ENCODE peak calls at places on chromosome 12, in six cellular contexts. D is esophagus muscularis mucosa, Q is lung, E is endodermal cell, J is cardiac fibroblast, Z is endothelial cell of umbilical vein. A is an unnamed sample.

GRCh38 chr12:10220398-10221077 is 7.9 kb downstream of the GABARAPL1 start:
- DNase-seq in Q (peak), Z (peak), J (peak), D (no peak), E (no peak), A (no peak)

GRCh38 chr12:23666866-23667265 is 282.6 kb downstream of the SOX5 start:
- DNase-seq in Q (no peak), Z (no peak), J (no peak), D (no peak), E (peak), A (no peak)

GRCh38 chr12:104669057-104669770 is 212.5 kb downstream of the CHST11 start:
- DNase-seq in Z (peak), E (peak), J (no peak), Q (peak), D (no peak), A (peak)

GRCh38 chr12:57126561-57126960 is 1.7 kb upstream of the LRP1 start:
- DNase-seq in E (no peak), J (no peak), D (no peak), Z (no peak), Q (no peak), A (no peak)

GRCh38 chr12:45184145-45184958 is 31.5 kb upstream of the ANO6 start:
- DNase-seq in Q (no peak), E (no peak), Z (no peak), D (no peak), J (no peak), A (no peak)

GRCh38 chr12:51847830-51848727 is at the start of gene FIGNL2:
- DNase-seq in D (no peak), J (no peak), Z (peak), E (peak), Q (no peak), A (peak)

GRCh38 chr12:104478396-104479140 is 21.8 kb downstream of the CHST11 start:
- DNase-seq in Q (no peak), Z (peak), J (no peak), E (no peak), D (no peak), A (no peak)

GRCh38 chr12:54411398-54412241 is 7.4 kb downstream of the ITGA5 start:
- DNase-seq in J (peak), E (peak), Q (peak), Z (peak), D (peak), A (no peak)

GRCh38 chr12:3717283-3717974 is 35.5 kb downstream of the CRACR2A start:
- DNase-seq in J (no peak), E (no peak), Z (no peak), D (no peak), Q (no peak), A (no peak)

GRCh38 chr12:94637714-94638113 is 12.6 kb downstream of the TMCC3 start:
- DNase-seq in J (no peak), D (no peak), Q (no peak), E (no peak), Z (no peak), A (no peak)

GRCh38 chr12:115897718-115898117 is 379.8 kb downstream of the MED13L start:
- DNase-seq in J (no peak), D (no peak), E (no peak), Z (no peak), Q (no peak), A (no peak)

GRCh38 chr12:49622501-49623141 is 740 bp upstream of the PRPF40B start:
- DNase-seq in D (no peak), E (peak), Q (no peak), J (peak), Z (no peak), A (peak)

GRCh38 chr12:62713723-62714122 is 221.2 kb downstream of the PPM1H start:
- DNase-seq in E (no peak), J (no peak), D (no peak), Z (no peak), Q (no peak), A (no peak)

GRCh38 chr12:63294327-63294632 is 143.3 kb upstream of the AVPR1A start:
- DNase-seq in J (peak), Q (no peak), E (no peak), Z (peak), D (no peak), A (no peak)

GRCh38 chr12:54337280-54337842 is 12.4 kb downstream of the COPZ1 start:
- DNase-seq in D (no peak), E (peak), Z (no peak), Q (no peak), J (no peak), A (no peak)

GRCh38 chr12:53500119-53500775 is 836 bp upstream of the TARBP2 start:
- DNase-seq in Z (no peak), D (no peak), E (no peak), J (peak), Q (peak), A (no peak)

GRCh38 chr12:27015730-27016076 is 1.5 kb upstream of the TM7SF3 start:
- DNase-seq in J (peak), D (no peak), Z (peak), E (no peak), Q (no peak), A (no peak)
- TF ChIP-seq CTCF in J (no peak), D (peak), Z (peak), E (peak), Q (no peak), A (peak)

GRCh38 chr12:80332827-80333226 is 111.2 kb upstream of the PTPRQ start:
- DNase-seq in E (no peak), J (no peak), Q (no peak), D (no peak), Z (no peak), A (no peak)
- TF ChIP-seq CTCF in E (no peak), J (no peak), Q (no peak), D (no peak), Z (no peak), A (no peak)

GRCh38 chr12:65313704-65314317 is 35.3 kb downstream of the MSRB3 start:
- DNase-seq in D (no peak), E (no peak), Z (peak), J (peak), Q (no peak), A (no peak)
- TF ChIP-seq CTCF in D (peak), E (peak), Z (peak), J (peak), Q (no peak), A (peak)

GRCh38 chr12:2183556-2184541 is 131.1 kb downstream of the CACNA1C start:
- DNase-seq in D (no peak), J (peak), Z (no peak), E (peak), Q (no peak), A (no peak)
- TF ChIP-seq CTCF in D (peak), J (peak), Z (no peak), E (peak), Q (no peak), A (no peak)

GRCh38 chr12:76952995-76953394 is 74.2 kb upstream of the CSRP2 start:
- DNase-seq in Z (no peak), Q (no peak), D (no peak), J (no peak), E (no peak), A (no peak)
- TF ChIP-seq CTCF in Z (no peak), Q (no peak), D (no peak), J (no peak), E (peak), A (no peak)

GRCh38 chr12:100393202-100393601 is 36.3 kb downstream of the SLC17A8 start:
- DNase-seq in E (no peak), Z (no peak), Q (no peak), D (no peak), J (no peak), A (no peak)

GRCh38 chr12:100398307-100398706 is 41.4 kb downstream of the SLC17A8 start:
- DNase-seq in Z (no peak), E (no peak), J (no peak), D (no peak), Q (peak), A (no peak)

GRCh38 chr12:100399095-100399494 is 42.2 kb downstream of the SLC17A8 start:
- DNase-seq in Q (no peak), D (no peak), E (no peak), J (no peak), Z (no peak), A (no peak)

GRCh38 chr12:100391856-100392255 is 35.0 kb downstream of the SLC17A8 start:
- DNase-seq in E (no peak), D (no peak), Z (no peak), Q (no peak), J (peak), A (no peak)

DNA sequence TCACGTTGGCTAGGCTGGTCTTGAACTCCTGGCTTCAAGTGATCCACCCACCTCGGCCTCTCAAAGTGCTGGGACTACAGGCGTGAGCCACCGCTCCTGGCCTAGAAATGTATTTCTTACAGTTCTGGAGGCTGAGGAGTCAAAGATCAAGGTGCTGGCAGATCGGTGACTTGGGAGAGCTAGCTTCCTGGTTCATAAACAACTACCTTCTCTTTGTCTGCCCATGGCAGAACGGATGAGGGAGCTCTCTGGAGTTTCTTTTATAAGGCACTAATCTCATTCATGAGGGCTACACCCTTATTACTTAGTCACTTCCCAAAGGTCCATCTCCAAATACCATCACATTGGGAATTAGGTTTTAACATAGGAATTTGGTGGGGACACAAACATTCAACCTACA is 38.9 kb downstream of the SLC17A8 start:
- DNase-seq in D (no peak), J (no peak), E (no peak), Z (no peak), Q (no peak), A (no peak)
- TF ChIP-seq CTCF in D (no peak), J (no peak), E (no peak), Z (no peak), Q (no peak), A (no peak)

GRCh38 chr12:76460807-76461206 is 98.8 kb downstream of the OSBPL8 start:
- DNase-seq in Z (no peak), J (no peak), D (no peak), Q (no peak), E (no peak), A (no peak)

GRCh38 chr12:76457818-76458217 is 101.8 kb downstream of the OSBPL8 start:
- DNase-seq in D (no peak), Z (no peak), J (no peak), Q (no peak), E (no peak), A (no peak)

GRCh38 chr12:76457010-76457409 is 102.6 kb downstream of the OSBPL8 start:
- DNase-seq in Q (no peak), E (no peak), J (peak), Z (no peak), D (no peak), A (no peak)

GRCh38 chr12:76464636-76465166 is 94.9 kb downstream of the OSBPL8 start:
- DNase-seq in D (no peak), J (no peak), E (no peak), Q (no peak), Z (no peak), A (no peak)

GRCh38 chr12:76462668-76463224 is 96.8 kb downstream of the OSBPL8 start:
- DNase-seq in E (no peak), D (no peak), Z (no peak), J (no peak), Q (no peak), A (no peak)
- TF ChIP-seq CTCF in E (no peak), D (no peak), Z (no peak), J (no peak), Q (no peak), A (no peak)